ENCODE peak calls at places on chromosomes 11 and 22, in six cellular contexts. One of them, this sample, is unnamed.

GRCh38 chr11:125671561-125671960 is 9.1 kb downstream of the ACRV1 start:
- DNase-seq in anterior cingulate cortex: no peak
- DNase-seq in ureter: no peak
- DNase-seq in NCI-H2029: no peak
- DNase-seq in right cardiac atrium: no peak
- DNase-seq in dermis blood vessel endothelial cell: peak
- DNase-seq in this sample: no peak

GRCh38 chr11:104661901-104662300 is 236.4 kb downstream of the CASP12 start:
- DNase-seq in anterior cingulate cortex: no peak
- DNase-seq in ureter: no peak
- DNase-seq in NCI-H2029: no peak
- DNase-seq in right cardiac atrium: no peak
- DNase-seq in dermis blood vessel endothelial cell: no peak
- DNase-seq in this sample: no peak

GRCh38 chr11:134071766-134072403 is 3.0 kb downstream of the JAM3 start:
- DNase-seq in anterior cingulate cortex: no peak
- DNase-seq in ureter: no peak
- DNase-seq in NCI-H2029: peak
- DNase-seq in right cardiac atrium: no peak
- DNase-seq in dermis blood vessel endothelial cell: no peak
- DNase-seq in this sample: no peak

GRCh38 chr22:40597541-40598453 is 38.7 kb downstream of the MRTFA start:
- DNase-seq in anterior cingulate cortex: peak
- DNase-seq in ureter: no peak
- DNase-seq in NCI-H2029: no peak
- DNase-seq in right cardiac atrium: no peak
- DNase-seq in dermis blood vessel endothelial cell: no peak
- DNase-seq in this sample: peak

GRCh38 chr11:44065161-44065571 is 904 bp upstream of the ACCS start:
- DNase-seq in anterior cingulate cortex: no peak
- DNase-seq in ureter: no peak
- DNase-seq in NCI-H2029: no peak
- DNase-seq in right cardiac atrium: no peak
- DNase-seq in dermis blood vessel endothelial cell: no peak
- DNase-seq in this sample: no peak

GRCh38 chr11:131817701-131818188 is 447.3 kb downstream of the NTM start:
- DNase-seq in anterior cingulate cortex: no peak
- DNase-seq in ureter: no peak
- DNase-seq in NCI-H2029: no peak
- DNase-seq in right cardiac atrium: no peak
- DNase-seq in dermis blood vessel endothelial cell: no peak
- DNase-seq in this sample: no peak

GRCh38 chr11:111456086-111456858 is 55.9 kb downstream of the BTG4 start:
- DNase-seq in anterior cingulate cortex: no peak
- DNase-seq in ureter: no peak
- DNase-seq in NCI-H2029: no peak
- DNase-seq in right cardiac atrium: no peak
- DNase-seq in dermis blood vessel endothelial cell: no peak
- DNase-seq in this sample: no peak

GRCh38 chr22:38467904-38468760 is at the start of gene KDELR3:
- DNase-seq in anterior cingulate cortex: no peak
- DNase-seq in ureter: peak
- DNase-seq in NCI-H2029: no peak
- DNase-seq in right cardiac atrium: peak
- DNase-seq in dermis blood vessel endothelial cell: peak
- DNase-seq in this sample: peak

GRCh38 chr11:6856871-6857270 is 6.0 kb upstream of the OR10A2 start:
- DNase-seq in anterior cingulate cortex: no peak
- DNase-seq in ureter: no peak
- DNase-seq in NCI-H2029: no peak
- DNase-seq in right cardiac atrium: no peak
- DNase-seq in dermis blood vessel endothelial cell: no peak
- DNase-seq in this sample: no peak

GRCh38 chr22:39731481-39731880 is 160.9 kb downstream of the CACNA1I start:
- DNase-seq in anterior cingulate cortex: no peak
- DNase-seq in ureter: no peak
- DNase-seq in NCI-H2029: no peak
- DNase-seq in right cardiac atrium: no peak
- DNase-seq in dermis blood vessel endothelial cell: no peak
- DNase-seq in this sample: no peak

GRCh38 chr11:77379253-77379652 is 77.8 kb upstream of the GDPD4 start:
- DNase-seq in anterior cingulate cortex: no peak
- DNase-seq in ureter: no peak
- DNase-seq in NCI-H2029: no peak
- DNase-seq in right cardiac atrium: no peak
- DNase-seq in dermis blood vessel endothelial cell: peak
- DNase-seq in this sample: no peak

GRCh38 chr11:111846063-111846462 is 25.3 kb downstream of the ALG9 start:
- DNase-seq in anterior cingulate cortex: no peak
- DNase-seq in ureter: no peak
- DNase-seq in NCI-H2029: no peak
- DNase-seq in right cardiac atrium: no peak
- DNase-seq in dermis blood vessel endothelial cell: peak
- DNase-seq in this sample: no peak

GRCh38 chr22:43289551-43289963 is 53.6 kb downstream of the SCUBE1 start:
- DNase-seq in anterior cingulate cortex: no peak
- DNase-seq in ureter: no peak
- DNase-seq in NCI-H2029: no peak
- DNase-seq in right cardiac atrium: no peak
- DNase-seq in dermis blood vessel endothelial cell: peak
- DNase-seq in this sample: no peak

GRCh38 chr22:23862103-23862502 is 4.4 kb downstream of the SLC2A11 start:
- DNase-seq in anterior cingulate cortex: no peak
- DNase-seq in ureter: no peak
- DNase-seq in NCI-H2029: peak
- DNase-seq in right cardiac atrium: no peak
- DNase-seq in dermis blood vessel endothelial cell: peak
- DNase-seq in this sample: no peak

GRCh38 chr11:44615913-44616806 is 50.7 kb downstream of the CD82 start:
- DNase-seq in anterior cingulate cortex: no peak
- DNase-seq in ureter: no peak
- DNase-seq in NCI-H2029: no peak
- DNase-seq in right cardiac atrium: peak
- DNase-seq in dermis blood vessel endothelial cell: no peak
- DNase-seq in this sample: no peak

GRCh38 chr11:67504023-67504949 is 877 bp downstream of the PITPNM1 start:
- DNase-seq in anterior cingulate cortex: no peak
- DNase-seq in ureter: no peak
- DNase-seq in NCI-H2029: no peak
- DNase-seq in right cardiac atrium: peak
- DNase-seq in dermis blood vessel endothelial cell: peak
- DNase-seq in this sample: no peak

GRCh38 chr11:33475999-33476398 is 218.8 kb downstream of the HIPK3 start:
- DNase-seq in anterior cingulate cortex: no peak
- DNase-seq in ureter: peak
- DNase-seq in NCI-H2029: no peak
- DNase-seq in right cardiac atrium: no peak
- DNase-seq in dermis blood vessel endothelial cell: peak
- DNase-seq in this sample: peak

GRCh38 chr22:26903030-26903856 is 245.9 kb downstream of the MIAT start:
- DNase-seq in anterior cingulate cortex: no peak
- DNase-seq in ureter: no peak
- DNase-seq in NCI-H2029: no peak
- DNase-seq in right cardiac atrium: peak
- DNase-seq in dermis blood vessel endothelial cell: no peak
- DNase-seq in this sample: no peak

GRCh38 chr11:35725880-35726279 is 63.3 kb downstream of the TRIM44 start:
- DNase-seq in anterior cingulate cortex: no peak
- DNase-seq in ureter: no peak
- DNase-seq in NCI-H2029: peak
- DNase-seq in right cardiac atrium: no peak
- DNase-seq in dermis blood vessel endothelial cell: peak
- DNase-seq in this sample: no peak

GRCh38 chr11:43516316-43516820 is 157.6 kb downstream of the TTC17 start:
- DNase-seq in anterior cingulate cortex: no peak
- DNase-seq in ureter: no peak
- DNase-seq in NCI-H2029: no peak
- DNase-seq in right cardiac atrium: no peak
- DNase-seq in dermis blood vessel endothelial cell: no peak
- DNase-seq in this sample: no peak

GRCh38 chr11:37616291-37616690 is 1018.3 kb upstream of the RAG2 start:
- DNase-seq in anterior cingulate cortex: no peak
- DNase-seq in ureter: no peak
- DNase-seq in NCI-H2029: no peak
- DNase-seq in right cardiac atrium: no peak
- DNase-seq in dermis blood vessel endothelial cell: no peak
- DNase-seq in this sample: no peak

GRCh38 chr11:102367364-102367763 is 20.4 kb downstream of the BIRC2 start:
- DNase-seq in anterior cingulate cortex: no peak
- DNase-seq in ureter: no peak
- DNase-seq in NCI-H2029: no peak
- DNase-seq in right cardiac atrium: no peak
- DNase-seq in dermis blood vessel endothelial cell: peak
- DNase-seq in this sample: no peak

GRCh38 chr22:48576333-48577013 is 1251.2 kb downstream of the BRD1 start:
- DNase-seq in anterior cingulate cortex: peak
- DNase-seq in ureter: no peak
- DNase-seq in NCI-H2029: no peak
- DNase-seq in right cardiac atrium: peak
- DNase-seq in dermis blood vessel endothelial cell: peak
- DNase-seq in this sample: no peak

GRCh38 chr22:40535189-40535512 is 101.4 kb downstream of the MRTFA start:
- DNase-seq in anterior cingulate cortex: no peak
- DNase-seq in ureter: no peak
- DNase-seq in NCI-H2029: no peak
- DNase-seq in right cardiac atrium: no peak
- DNase-seq in dermis blood vessel endothelial cell: no peak
- DNase-seq in this sample: no peak

This sample was measured in stomach.